ENCODE peak calls at places on chromosome 9, in five cellular contexts. E is stimulated activated CD8-positive, alpha-beta memory T cell treated with anti-CD3 and anti-CD28 coated beads, Interleukin-7, amount 100 ng/mL, for 24 hours; K is KBM-7; O is COR-L47; N is choroid plexus epithelial cell. U is an unnamed sample.

GRCh38 chr9:86353591-86354047 is 591 bp downstream of the TUT7 start:
- DNase-seq in E (no peak), K (no peak), O (no peak), N (peak; percentile 34), U (peak; percentile 68)

GRCh38 chr9:122058051-122058450 is 35.1 kb downstream of the TTLL11 start:
- DNase-seq in E (no peak), K (no peak), O (no peak), N (no peak), U (no peak)

GRCh38 chr9:71079451-71079850 is 42.0 kb downstream of the TRPM3 start:
- DNase-seq in E (no peak), K (no peak), O (no peak), N (peak; percentile 38), U (no peak)

GRCh38 chr9:114301798-114302565 is 20.9 kb upstream of the ORM1 start:
- DNase-seq in E (no peak), K (no peak), O (no peak), N (no peak), U (peak; percentile 3)

GRCh38 chr9:82410891-82411290 is 422.3 kb downstream of the SPATA31D1 start:
- DNase-seq in E (no peak), K (no peak), O (no peak), N (no peak), U (no peak)

GRCh38 chr9:124015091-124015660 is 3.6 kb downstream of the LHX2 start:
- DNase-seq in E (no peak), K (no peak), O (no peak), N (no peak), U (no peak)

GRCh38 chr9:111662851-111663823 is 1.7 kb downstream of the GNG10 start:
- DNase-seq in E (no peak), K (peak; percentile 51), O (no peak), N (no peak), U (no peak)

GRCh38 chr9:1233568-1233967 is 183.4 kb downstream of the DMRT2 start:
- DNase-seq in E (no peak), K (no peak), O (no peak), N (peak; percentile 39), U (no peak)

GRCh38 chr9:127980706-127981558 is at the start of gene EEIG1:
- DNase-seq in E (peak; percentile 91), K (peak; percentile 97), O (peak; percentile 89), N (peak; percentile 91), U (peak; percentile 98)

GRCh38 chr9:42388846-42389245 is 205.4 kb downstream of the SPATA31A6 start:
- DNase-seq in E (no peak), K (no peak), O (no peak), N (no peak), U (no peak)

GRCh38 chr9:136599811-136600660 is 54.2 kb upstream of the NOTCH1 start:
- DNase-seq in E (no peak), K (no peak), O (no peak), N (no peak), U (no peak)

GRCh38 chr9:128124451-128124850 is 3.1 kb downstream of the PTGES2 start:
- DNase-seq in E (no peak), K (no peak), O (no peak), N (no peak), U (no peak)

GRCh38 chr9:126836216-126836615 is 24.2 kb upstream of the ZBTB34 start:
- DNase-seq in E (no peak), K (no peak), O (no peak), N (peak; percentile 17), U (no peak)

GRCh38 chr9:130327070-130327780 is 61.7 kb downstream of the HMCN2 start:
- DNase-seq in E (no peak), K (peak; percentile 30), O (no peak), N (no peak), U (no peak)